ENCODE peak calls at places on chromosomes 1 and 21, in nine cellular contexts. F is NCI-H69, D is GM03348, S is NCI-H1105, U is SW 1271, Y is NCI-H774, B is HTR-8/SVneo, T is aorta, H is NCI-H2029. G is an unnamed sample.

GRCh38 chr1:174217787-174218574 is 58.7 kb downstream of the RABGAP1L start:
- DNase-seq in F (peak), H (no peak), D (peak), Y (peak), U (no peak), B (peak), S (no peak), T (no peak), G (peak)

GRCh38 chr1:24321712-24322635 is 2.8 kb downstream of the GRHL3 start:
- DNase-seq in U (no peak), H (no peak), T (peak), Y (no peak), S (no peak), F (peak), B (peak), D (peak), G (no peak)

GRCh38 chr1:103948526-103948925 is 198.8 kb downstream of the AMY1C start:
- DNase-seq in S (no peak), H (no peak), D (no peak), T (no peak), B (no peak), Y (no peak), F (peak), U (no peak), G (no peak)

GRCh38 chr1:98388431-98388830 is 273.1 kb upstream of the SNX7 start:
- DNase-seq in U (no peak), D (peak), Y (no peak), F (no peak), T (no peak), B (peak), H (no peak), S (no peak), G (peak)

GRCh38 chr1:211511947-211512346 is 20.0 kb upstream of the RD3 start:
- DNase-seq in U (no peak), Y (no peak), H (no peak), D (no peak), F (no peak), B (no peak), S (no peak), T (no peak), G (no peak)

GRCh38 chr21:28789571-28789970 is 203.1 kb downstream of the LTN1 start:
- DNase-seq in F (no peak), S (no peak), B (no peak), T (no peak), U (no peak), Y (no peak), D (no peak), H (no peak), G (no peak)

GRCh38 chr21:41065539-41065938 is 102.4 kb upstream of the BACE2 start:
- DNase-seq in F (no peak), D (no peak), H (no peak), U (no peak), B (no peak), T (no peak), S (no peak), Y (no peak), G (no peak)

GRCh38 chr1:93056214-93056613 is 22.9 kb upstream of the MTF2 start:
- DNase-seq in Y (no peak), S (no peak), D (peak), H (no peak), U (no peak), F (no peak), T (no peak), B (peak), G (no peak)

GRCh38 chr1:153733970-153734369 is 6.1 kb downstream of the INTS3 start:
- DNase-seq in Y (no peak), T (no peak), D (no peak), U (no peak), S (no peak), F (peak), H (peak), B (no peak), G (no peak)